ENCODE peak calls at places on chromosomes 4 and X, in five cellular contexts. U is activated CD4-positive, alpha-beta T cell treated with anti-CD3 and anti-CD28 coated beads for 48 hours; S is NCI-H146; N is mammary epithelial cell; I is activated T-cell treated with anti-CD3 and anti-CD28 coated beads for 1 hour. K is an unnamed sample.

GRCh38 chrX:20498851-20499635 is 232.3 kb upstream of the RPS6KA3 start:
- DNase-seq in U (no peak), N (no peak), S (no peak), I (no peak), K (no peak)

GRCh38 chr4:12787261-12787660 is 696.9 kb downstream of the RAB28 start:
- DNase-seq in I (no peak), N (no peak), S (no peak), U (no peak), K (no peak)

GRCh38 chr4:123244233-123244632 is 152.4 kb upstream of the SPRY1 start:
- DNase-seq in U (no peak), N (peak), S (peak), I (no peak), K (no peak)

GRCh38 chr4:114606240-114606639 is 7.6 kb downstream of the UGT8 start:
- DNase-seq in N (peak), U (no peak), S (peak), I (no peak), K (no peak)

GRCh38 chrX:121876316-121876715 is 828.9 kb downstream of the GLUD2 start:
- DNase-seq in U (no peak), I (no peak), S (no peak), N (peak), K (no peak)

GRCh38 chr4:26218677-26219181 is 102.1 kb upstream of the RBPJ start:
- DNase-seq in N (no peak), S (no peak), I (no peak), U (no peak), K (no peak)

GRCh38 chr4:108029321-108029720 is 39.6 kb downstream of the HADH start:
- DNase-seq in N (no peak), I (peak), S (no peak), U (peak), K (no peak)

GRCh38 chrX:153338836-153339235 is 4.9 kb downstream of the ZNF275 start:
- DNase-seq in N (no peak), S (no peak), U (no peak), I (no peak), K (no peak)

GRCh38 chr4:118954246-118954645 is 65.6 kb downstream of the SYNPO2 start:
- DNase-seq in N (no peak), S (no peak), I (no peak), U (no peak), K (no peak)

GRCh38 chrX:28586891-28587635 is at the start of gene IL1RAPL1:
- DNase-seq in N (peak), S (no peak), U (no peak), I (no peak), K (no peak)

GRCh38 chrX:68989456-68989855 is 160.6 kb downstream of the EFNB1 start:
- DNase-seq in I (no peak), S (no peak), N (no peak), U (no peak), K (no peak)

GRCh38 chrX:112734250-112734649 is 54.5 kb upstream of the LHFPL1 start:
- DNase-seq in I (no peak), U (no peak), N (no peak), S (no peak), K (no peak)

GRCh38 chrX:39874202-39874816 is 223.4 kb downstream of the BCOR start:
- DNase-seq in N (peak), U (peak), S (no peak), I (no peak), K (no peak)

GRCh38 chr4:99653921-99654890 is 3.4 kb downstream of the C4orf54 start:
- DNase-seq in U (no peak), I (no peak), S (no peak), N (no peak), K (no peak)

GRCh38 chr4:35963383-35963782 is 280.9 kb downstream of the ARAP2 start:
- DNase-seq in S (no peak), N (no peak), I (no peak), U (no peak), K (no peak)

GRCh38 chr4:53703267-53703655 is 112.0 kb upstream of the LNX1 start:
- DNase-seq in U (no peak), N (no peak), I (no peak), S (peak), K (no peak)

GRCh38 chr4:963276-964225 is 9.8 kb downstream of the DGKQ start:
- DNase-seq in I (no peak), N (no peak), U (no peak), S (no peak), K (no peak)

GRCh38 chrX:104112326-104112951 is at the start of gene ZCCHC18:
- DNase-seq in N (peak), U (peak), I (no peak), S (peak), K (peak)

GRCh38 chr4:8188743-8189550 is 10.1 kb upstream of the SH3TC1 start:
- DNase-seq in N (peak), U (no peak), S (no peak), I (no peak), K (no peak)

GRCh38 chrX:106894392-106894909 is 8.7 kb downstream of the RIPPLY1 start:
- DNase-seq in N (peak), S (peak), U (peak), I (peak), K (no peak)

GRCh38 chr4:10130190-10130888 is 13.7 kb upstream of the WDR1 start:
- DNase-seq in I (no peak), N (no peak), S (peak), U (no peak), K (no peak)

GRCh38 chrX:131907488-131908314 is 115.4 kb upstream of the STK26 start:
- DNase-seq in U (no peak), I (no peak), N (no peak), S (peak), K (no peak)

GRCh38 chr4:68375667-68376559 is 26.0 kb upstream of the YTHDC1 start:
- DNase-seq in S (peak), N (peak), U (peak), I (peak), K (no peak)

GRCh38 chrX:111244238-111244750 is 26.0 kb downstream of the CAPN6 start:
- DNase-seq in S (no peak), I (no peak), N (peak), U (no peak), K (no peak)

GRCh38 chr4:165605811-165606210 is 227.0 kb downstream of the CPE start:
- DNase-seq in I (no peak), S (no peak), N (no peak), U (no peak), K (no peak)

GRCh38 chr4:65381648-65382047 is 288.6 kb downstream of the EPHA5 start:
- DNase-seq in I (no peak), U (no peak), S (no peak), N (no peak), K (no peak)

GRCh38 chrX:100829730-100830129 is 9.5 kb downstream of the CSTF2 start:
- DNase-seq in U (peak), S (no peak), I (no peak), N (peak), K (no peak)

GRCh38 chr4:190019023-190019858 is 7.8 kb downstream of the FRG2 start:
- DNase-seq in U (peak), N (no peak), I (no peak), S (no peak), K (no peak)

GRCh38 chr4:155005395-155006087 is 202.9 kb upstream of the NPY2R start:
- DNase-seq in I (no peak), S (no peak), U (no peak), N (no peak), K (no peak)

GRCh38 chr4:76687730-76688441 is 210.1 kb downstream of the SOWAHB start:
- DNase-seq in S (peak), U (no peak), I (no peak), N (peak), K (no peak)

GRCh38 chr4:186134254-186134653 is 29.8 kb downstream of the FAM149A start:
- DNase-seq in U (peak), S (no peak), N (no peak), I (no peak), K (no peak)

GRCh38 chrX:15744181-15744867 is 6.3 kb downstream of the CA5B start:
- DNase-seq in S (no peak), N (no peak), U (no peak), I (no peak), K (no peak)

GRCh38 chr4:94934201-94934600 is 176.4 kb downstream of the BMPR1B start:
- DNase-seq in I (no peak), N (peak), S (no peak), U (no peak), K (no peak)

GRCh38 chr4:11232004-11232403 is 196.7 kb downstream of the HS3ST1 start:
- DNase-seq in U (no peak), N (no peak), I (no peak), S (no peak), K (no peak)